ENCODE peak calls at places on chromosomes 13 and 19, in nine cellular contexts. T, X, A, B, O, Q, E, C and V are unnamed samples.

GRCh38 chr19:2497186-2497585 is 21.3 kb downstream of the GADD45B start:
- DNase-seq in T (no peak), X (no peak), A (no peak), B (no peak), O (no peak), Q (no peak), E (no peak), C (no peak), V (no peak)

GRCh38 chr19:3323704-3324103 is 42.7 kb upstream of the NFIC start:
- DNase-seq in T (no peak), X (no peak), A (no peak), B (no peak), O (no peak), Q (no peak), E (no peak), C (no peak), V (no peak)

GRCh38 chr13:111322916-111323331 is 2.5 kb downstream of the TEX29 start:
- DNase-seq in T (no peak), X (no peak), A (no peak), B (no peak), O (no peak), Q (no peak), E (no peak), C (no peak), V (no peak)

GRCh38 chr13:44007451-44007850 is 127.7 kb downstream of the LACC1 start:
- DNase-seq in T (no peak), X (no peak), A (no peak), B (no peak), O (no peak), Q (no peak), E (no peak), C (no peak), V (no peak)

GRCh38 chr19:3315676-3315973 is 50.8 kb upstream of the NFIC start:
- DNase-seq in T (no peak), X (no peak), A (no peak), B (no peak), O (no peak), Q (no peak), E (no peak), C (no peak), V (no peak)

GRCh38 chr19:46821512-46822359 is 28.9 kb downstream of the AP2S1 start:
- DNase-seq in T (peak; percentile 52), X (no peak), A (no peak), B (no peak), O (no peak), Q (peak; percentile 55), E (no peak), C (no peak), V (no peak)

GRCh38 chr19:51320258-51320657 is 8.8 kb downstream of the IGLON5 start:
- DNase-seq in T (no peak), X (no peak), A (no peak), B (no peak), O (no peak), Q (no peak), E (no peak), C (no peak), V (no peak)

GRCh38 chr19:6220385-6221191 is 59.2 kb downstream of the MLLT1 start:
- DNase-seq in T (no peak), X (peak; percentile 87), A (no peak), B (no peak), O (peak; percentile 33), Q (no peak), E (no peak), C (peak; percentile 66), V (peak; percentile 71)

GRCh38 chr19:13788991-13789390 is 6.3 kb upstream of the ZSWIM4 start:
- DNase-seq in T (no peak), X (no peak), A (no peak), B (peak; percentile 28), O (peak; percentile 40), Q (peak; percentile 38), E (no peak), C (no peak), V (peak; percentile 66)

GRCh38 chr19:38665219-38665931 is 17.9 kb downstream of the ACTN4 start:
- DNase-seq in T (no peak), X (peak; percentile 24), A (no peak), B (no peak), O (no peak), Q (no peak), E (no peak), C (no peak), V (no peak)

GRCh38 chr19:51702754-51703654 is 9.9 kb downstream of the SPACA6 start:
- DNase-seq in T (peak; percentile 27), X (no peak), A (no peak), B (peak; percentile 41), O (no peak), Q (no peak), E (no peak), C (peak; percentile 32), V (no peak)

GRCh38 chr13:30421093-30422055 is 919 bp upstream of the UBE2L5 start:
- DNase-seq in T (peak; percentile 67), X (peak; percentile 94), A (peak; percentile 57), B (peak; percentile 58), O (peak; percentile 81), Q (peak; percentile 30), E (peak; percentile 71), C (peak; percentile 78), V (peak; percentile 81)

GRCh38 chr19:56959211-56959610 is 118.7 kb upstream of the PEG3 start:
- DNase-seq in T (no peak), X (no peak), A (no peak), B (no peak), O (no peak), Q (no peak), E (no peak), C (no peak), V (no peak)

GRCh38 chr13:53338760-53339159 is 310.1 kb downstream of the OLFM4 start:
- DNase-seq in T (no peak), X (no peak), A (no peak), B (no peak), O (no peak), Q (no peak), E (no peak), C (no peak), V (no peak)
- TF ChIP-seq CTCF in T (no peak), X (no peak), A (no peak), B (no peak), O (no peak), Q (no peak), E (no peak), C (no peak), V (no peak)

GRCh38 chr13:110312669-110313031 is 5.6 kb downstream of the COL4A2 start:
- DNase-seq in T (no peak), X (no peak), A (no peak), B (peak; percentile 62), O (peak; percentile 79), Q (no peak), E (no peak), C (no peak), V (peak; percentile 73)
- TF ChIP-seq CTCF in T (no peak), X (no peak), A (no peak), B (no peak), O (no peak), Q (no peak), E (no peak), C (no peak), V (no peak)

GRCh38 chr13:75416327-75417005 is 65.5 kb downstream of the TBC1D4 start:
- DNase-seq in T (no peak), X (no peak), A (no peak), B (no peak), O (no peak), Q (no peak), E (no peak), C (no peak), V (peak; percentile 20)
- TF ChIP-seq CTCF in T (peak; percentile 16), X (no peak), A (no peak), B (no peak), O (no peak), Q (no peak), E (no peak), C (no peak), V (no peak)

DNA sequence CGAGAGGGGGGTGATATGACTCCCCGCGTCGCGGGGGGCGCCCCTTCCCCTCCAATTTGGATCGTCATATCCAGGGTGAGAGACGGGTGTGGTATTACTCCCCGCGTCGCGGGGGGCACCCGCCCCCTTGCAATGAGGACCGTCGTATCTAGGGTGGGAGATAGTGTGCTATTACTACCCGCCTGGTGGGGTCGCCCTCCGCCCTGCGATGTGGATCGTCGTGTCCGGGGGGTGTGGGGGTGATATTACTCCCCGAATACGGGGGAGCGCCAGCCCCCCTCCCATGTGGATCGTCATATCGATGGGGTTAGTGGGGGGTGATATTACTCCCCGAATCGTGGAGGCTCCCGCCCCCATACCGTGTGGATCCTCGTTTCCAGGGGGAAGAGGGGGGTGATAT is 29.2 kb upstream of the RGCC start:
- DNase-seq in T (peak; percentile 24), X (no peak), A (no peak), B (no peak), O (no peak), Q (peak; percentile 42), E (no peak), C (no peak), V (no peak)
- TF ChIP-seq CTCF in T (peak; percentile 39), X (no peak), A (peak; percentile 34), B (no peak), O (peak; percentile 10), Q (no peak), E (no peak), C (peak; percentile 38), V (peak; percentile 25)

DNA sequence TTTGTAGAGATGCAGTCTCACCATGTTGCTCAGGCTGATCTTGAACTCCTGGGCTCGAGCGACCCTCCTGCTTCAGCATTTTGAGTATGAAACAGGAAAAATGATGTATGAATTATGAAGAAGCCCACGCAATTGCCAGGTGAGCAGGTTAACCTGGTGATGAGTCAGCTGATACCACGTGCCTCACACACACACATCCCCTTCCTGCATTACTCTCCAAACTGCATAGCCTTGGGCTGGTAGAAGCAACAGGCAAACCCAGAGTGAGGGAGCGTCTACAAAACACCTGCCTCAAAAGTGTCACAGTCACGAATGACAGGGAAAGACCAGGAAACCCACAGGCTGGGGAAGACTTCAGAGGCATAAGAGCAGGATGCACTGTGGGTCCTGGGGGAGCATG is 192.8 kb upstream of the IRS2 start:
- DNase-seq in T (no peak), X (no peak), A (no peak), B (peak; percentile 84), O (peak; percentile 87), Q (no peak), E (no peak), C (no peak), V (no peak)
- TF ChIP-seq CTCF in T (no peak), X (no peak), A (no peak), B (no peak), O (no peak), Q (no peak), E (no peak), C (no peak), V (no peak)